ENCODE peak calls at places on chromosomes 2 and 18, in eight cellular contexts. F is transverse colon, G is GM23338, K is vagina, X is Panc1, U is HL-60, O is stomach, D is prostate gland. W is an unnamed sample. For H3K27me3, the result is how much of the 10 kb centered on the place peaks cover.

GRCh38 chr2:84946204-84947009 is 24.6 kb upstream of the KCMF1 start:
- DNase-seq in F (peak), G (no peak), K (no peak), X (peak), U (no peak), O (peak), D (no peak), W (no peak)

GRCh38 chr2:119730598-119731278 is 29.0 kb upstream of the PTPN4 start:
- DNase-seq in F (no peak), G (no peak), K (no peak), X (no peak), U (no peak), O (peak), D (no peak), W (no peak)

GRCh38 chr2:27288610-27289009 is 6.4 kb downstream of the TRIM54 start:
- DNase-seq in F (no peak), G (no peak), K (no peak), X (no peak), U (no peak), O (no peak), D (no peak), W (no peak)

GRCh38 chr2:11203480-11203879 is 48.2 kb downstream of the SLC66A3 start:
- DNase-seq in F (no peak), G (no peak), K (no peak), X (peak), U (no peak), O (no peak), D (no peak), W (no peak)

GRCh38 chr2:30588891-30589495 is 141.9 kb downstream of the LCLAT1 start:
- DNase-seq in F (no peak), G (no peak), K (no peak), X (no peak), U (no peak), O (no peak), D (no peak), W (no peak)

GRCh38 chr2:192500550-192501200 is 305.9 kb upstream of the TMEFF2 start:
- DNase-seq in F (no peak), G (no peak), K (no peak), X (no peak), U (peak), O (no peak), D (peak), W (no peak)

GRCh38 chr2:145740302-145740701 is 1220.4 kb upstream of the ZEB2 start:
- DNase-seq in F (no peak), G (no peak), K (no peak), X (no peak), U (no peak), O (no peak), D (no peak), W (no peak)

GRCh38 chr18:55096261-55097026 is 137.2 kb upstream of the CCDC68 start:
- DNase-seq in F (peak), G (peak), K (no peak), X (no peak), U (no peak), O (no peak), D (no peak), W (no peak)

GRCh38 chr2:44290271-44290670 is 15.0 kb downstream of the SLC3A1 start:
- DNase-seq in F (no peak), G (peak), K (no peak), X (no peak), U (no peak), O (no peak), D (no peak), W (no peak)

GRCh38 chr2:190653931-190654330 is 5.0 kb downstream of the NAB1 start:
- DNase-seq in F (no peak), G (no peak), K (no peak), X (no peak), U (no peak), O (no peak), D (no peak), W (no peak)

GRCh38 chr18:56995579-56996194 is 151.2 kb upstream of the BOD1L2 start:
- DNase-seq in F (no peak), G (peak), K (no peak), X (no peak), U (no peak), O (no peak), D (no peak), W (no peak)

GRCh38 chr2:129779783-129780182 is 199.7 kb upstream of the RAB6C start:
- DNase-seq in F (no peak), G (no peak), K (peak), X (no peak), U (no peak), O (no peak), D (no peak), W (peak)

GRCh38 chr18:56627991-56628390 is 10.4 kb downstream of the TXNL1 start:
- DNase-seq in F (no peak), G (no peak), K (no peak), X (no peak), U (no peak), O (no peak), D (no peak), W (no peak)

GRCh38 chr2:88697361-88698026 is 6.0 kb downstream of the RPIA start:
- DNase-seq in F (no peak), G (no peak), K (no peak), X (no peak), U (no peak), O (no peak), D (no peak), W (no peak)

GRCh38 chr2:73260338-73260984 is 23.8 kb downstream of the FBXO41 start:
- DNase-seq in F (peak), G (peak), K (no peak), X (no peak), U (peak), O (peak), D (peak), W (no peak)

GRCh38 chr2:96267159-96267971 is 1.3 kb downstream of the CIAO1 start:
- DNase-seq in F (peak), G (peak), K (no peak), X (no peak), U (no peak), O (peak), D (no peak), W (no peak)

GRCh38 chr2:170883683-170884082 is 45.4 kb upstream of the GORASP2 start:
- DNase-seq in F (no peak), G (no peak), K (no peak), X (no peak), U (no peak), O (no peak), D (no peak), W (no peak)

GRCh38 chr18:48660346-48661228 is 121.8 kb downstream of the CTIF start:
- DNase-seq in F (no peak), G (no peak), K (no peak), X (no peak), U (no peak), O (peak), D (no peak), W (no peak)

GRCh38 chr2:100397976-100398375 is 19.5 kb downstream of the CHST10 start:
- DNase-seq in F (no peak), G (no peak), K (peak), X (no peak), U (no peak), O (no peak), D (no peak), W (no peak)

GRCh38 chr2:227717687-227718567 is at the start of gene SLC19A3:
- DNase-seq in F (peak), G (peak), K (no peak), X (no peak), U (no peak), O (peak), D (peak), W (peak)

GRCh38 chr2:159228006-159228655 is 58.4 kb downstream of the WDSUB1 start:
- DNase-seq in F (no peak), G (no peak), K (no peak), X (no peak), U (no peak), O (no peak), D (no peak), W (no peak)

GRCh38 chr2:152537252-152537651 is 180.0 kb downstream of the PRPF40A start:
- DNase-seq in F (no peak), G (no peak), K (no peak), X (no peak), U (peak), O (no peak), D (no peak), W (no peak)

GRCh38 chr2:190815223-190815622 is 65.4 kb upstream of the GLS start:
- DNase-seq in F (peak), G (no peak), K (no peak), X (no peak), U (no peak), O (no peak), D (no peak), W (no peak)

GRCh38 chr2:155997538-155997937 is 335.0 kb downstream of the NR4A2 start:
- DNase-seq in F (no peak), G (no peak), K (no peak), X (no peak), U (no peak), O (no peak), D (no peak), W (no peak)

GRCh38 chr2:70767094-70767698 is 804 bp downstream of the ADD2 start:
- DNase-seq in F (no peak), G (peak), K (no peak), X (no peak), U (no peak), O (no peak), D (no peak), W (no peak)

GRCh38 chr18:46541626-46542189 is 115.3 kb downstream of the LOXHD1 start:
- DNase-seq in F (no peak), G (no peak), K (no peak), X (no peak), U (no peak), O (no peak), D (no peak), W (no peak)

GRCh38 chr2:7555260-7555659 is 638.0 kb downstream of the RNF144A start:
- DNase-seq in F (no peak), G (no peak), K (no peak), X (no peak), U (no peak), O (no peak), D (no peak), W (no peak)

GRCh38 chr2:148509703-148510036 is 134.9 kb upstream of the EPC2 start:
- DNase-seq in F (no peak), G (no peak), K (no peak), X (no peak), U (no peak), O (no peak), D (no peak), W (no peak)

GRCh38 chr2:241545523-241546473 is 12.7 kb upstream of the BOK start:
- DNase-seq in F (no peak), G (no peak), K (no peak), X (no peak), U (no peak), O (no peak), D (no peak), W (no peak)

DNA sequence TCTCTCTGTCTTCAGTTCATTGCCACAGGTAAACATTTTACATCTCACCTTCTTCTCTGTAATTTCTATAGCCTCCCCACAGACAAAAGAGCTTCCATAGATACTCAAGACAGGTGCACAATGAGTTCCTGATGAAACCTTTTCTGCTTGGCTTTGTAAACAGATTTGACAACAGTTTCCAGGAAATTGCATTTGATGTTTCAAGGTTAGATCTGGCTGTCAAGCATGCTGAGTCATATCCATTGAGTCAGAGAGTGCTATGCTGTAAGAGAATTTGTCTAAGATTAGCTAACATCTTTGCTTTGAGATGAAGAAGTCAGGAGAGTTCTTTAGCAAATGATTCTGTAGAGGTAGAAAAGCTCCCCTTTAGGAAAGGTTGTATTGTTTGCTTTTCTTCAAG is 40.6 kb upstream of the MAP2 start:
- DNase-seq in F (no peak), G (no peak), K (no peak), X (peak), U (no peak), O (no peak), D (peak), W (no peak)
- H3K27me3 ChIP-seq in F (under half), G (under half), K (under half), X (under half), U (under half), O (under half), D (under half), W (under half)

GRCh38 chr2:113218283-113219091 is 44.7 kb downstream of the PSD4 start:
- DNase-seq in F (peak), G (no peak), K (no peak), X (no peak), U (no peak), O (no peak), D (no peak), W (peak)

GRCh38 chr2:113219092-113219441 is 45.3 kb downstream of the PSD4 start:
- DNase-seq in F (no peak), G (no peak), K (no peak), X (no peak), U (no peak), O (no peak), D (no peak), W (no peak)

GRCh38 chr2:113216891-113217454 is 43.2 kb downstream of the PSD4 start:
- DNase-seq in F (no peak), G (no peak), K (no peak), X (no peak), U (no peak), O (no peak), D (no peak), W (no peak)

GRCh38 chr2:113216321-113216720 is 42.5 kb downstream of the PSD4 start:
- DNase-seq in F (no peak), G (no peak), K (no peak), X (no peak), U (no peak), O (no peak), D (no peak), W (no peak)

DNA sequence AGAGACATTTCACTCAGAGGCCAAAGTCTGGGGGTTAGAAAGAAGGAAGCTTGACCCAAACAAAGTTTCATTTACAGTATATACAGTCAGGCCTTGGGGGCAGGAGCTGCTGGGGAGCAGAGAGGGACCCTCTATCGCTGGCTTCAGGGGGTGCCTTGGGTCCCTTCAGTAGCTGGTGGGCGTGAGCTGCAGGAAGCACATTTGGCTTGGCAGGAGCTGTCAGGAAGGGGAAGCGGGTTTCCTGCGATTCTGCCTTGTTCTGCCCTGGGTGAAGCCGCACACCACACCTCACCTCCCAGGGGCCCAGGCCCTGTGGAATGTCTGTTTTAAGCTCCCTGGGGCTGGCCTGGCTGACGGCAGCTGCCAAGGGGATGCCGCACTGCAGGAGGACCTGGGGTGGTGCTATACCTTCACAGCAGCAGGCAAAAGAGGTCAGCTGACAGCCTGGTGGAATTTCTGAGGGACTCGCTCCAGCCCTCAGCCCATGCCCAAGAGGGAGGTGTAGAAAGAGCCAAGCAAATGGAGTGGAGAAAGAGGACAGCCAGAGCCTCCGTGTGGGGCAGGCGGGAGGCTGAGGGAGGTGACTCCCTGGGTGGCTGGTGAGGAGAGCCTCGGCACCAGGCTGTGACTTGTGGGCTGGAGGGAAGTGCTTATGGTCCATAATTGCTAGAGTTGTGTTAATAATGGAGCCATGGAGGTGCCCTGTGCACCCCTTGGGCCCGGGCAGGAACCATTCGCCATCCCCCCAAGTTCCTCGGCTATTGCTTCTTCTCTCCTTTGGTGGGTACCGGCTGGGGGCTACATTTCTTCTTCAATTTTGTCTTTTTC is 43.9 kb downstream of the PSD4 start:
- DNase-seq in F (no peak), G (no peak), K (no peak), X (no peak), U (no peak), O (no peak), D (no peak), W (no peak)
- H3K27ac ChIP-seq in F (peak), G (no peak), K (peak), X (no peak), U (peak), O (peak), D (no peak), W (peak)

GRCh38 chr2:28640263-28640907 is 111.2 kb upstream of the PPP1CB start:
- DNase-seq in F (no peak), G (no peak), K (no peak), X (no peak), U (no peak), O (no peak), D (no peak), W (no peak)

GRCh38 chr2:28640908-28641300 is 110.7 kb upstream of the PPP1CB start:
- DNase-seq in F (no peak), G (no peak), K (no peak), X (no peak), U (no peak), O (no peak), D (no peak), W (no peak)

GRCh38 chr2:28638102-28638501 is 113.5 kb upstream of the PPP1CB start:
- DNase-seq in F (no peak), G (no peak), K (no peak), X (no peak), U (no peak), O (no peak), D (no peak), W (no peak)

GRCh38 chr2:28639092-28639691 is 112.4 kb upstream of the PPP1CB start:
- DNase-seq in F (peak), G (no peak), K (no peak), X (no peak), U (no peak), O (no peak), D (no peak), W (no peak)

DNA sequence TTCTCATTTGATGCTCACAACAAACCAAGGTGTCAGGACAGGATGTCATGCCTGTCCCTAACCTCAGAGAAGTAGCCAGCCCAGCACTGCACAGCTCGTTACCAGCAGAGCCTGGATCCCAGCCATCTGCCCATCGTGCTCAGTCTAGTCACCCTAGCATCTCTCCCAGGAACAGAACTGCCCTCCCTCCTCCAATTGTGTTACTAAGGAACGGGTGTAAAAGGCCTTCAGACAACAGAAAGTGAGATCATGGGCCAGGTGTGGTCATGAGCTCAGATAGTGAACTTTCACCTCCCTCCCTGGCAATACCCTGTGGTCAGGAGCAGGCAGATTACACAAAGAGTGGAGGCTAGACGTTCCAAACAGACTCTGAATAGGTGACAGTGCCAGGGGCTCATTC is 111.8 kb upstream of the PPP1CB start:
- DNase-seq in F (peak), G (no peak), K (no peak), X (no peak), U (no peak), O (peak), D (no peak), W (no peak)
- TF ChIP-seq POLR2AphosphoS5 in F (peak), G (no peak), K (no peak), X (no peak), U (no peak), O (peak), D (no peak), W (no peak)

DNA sequence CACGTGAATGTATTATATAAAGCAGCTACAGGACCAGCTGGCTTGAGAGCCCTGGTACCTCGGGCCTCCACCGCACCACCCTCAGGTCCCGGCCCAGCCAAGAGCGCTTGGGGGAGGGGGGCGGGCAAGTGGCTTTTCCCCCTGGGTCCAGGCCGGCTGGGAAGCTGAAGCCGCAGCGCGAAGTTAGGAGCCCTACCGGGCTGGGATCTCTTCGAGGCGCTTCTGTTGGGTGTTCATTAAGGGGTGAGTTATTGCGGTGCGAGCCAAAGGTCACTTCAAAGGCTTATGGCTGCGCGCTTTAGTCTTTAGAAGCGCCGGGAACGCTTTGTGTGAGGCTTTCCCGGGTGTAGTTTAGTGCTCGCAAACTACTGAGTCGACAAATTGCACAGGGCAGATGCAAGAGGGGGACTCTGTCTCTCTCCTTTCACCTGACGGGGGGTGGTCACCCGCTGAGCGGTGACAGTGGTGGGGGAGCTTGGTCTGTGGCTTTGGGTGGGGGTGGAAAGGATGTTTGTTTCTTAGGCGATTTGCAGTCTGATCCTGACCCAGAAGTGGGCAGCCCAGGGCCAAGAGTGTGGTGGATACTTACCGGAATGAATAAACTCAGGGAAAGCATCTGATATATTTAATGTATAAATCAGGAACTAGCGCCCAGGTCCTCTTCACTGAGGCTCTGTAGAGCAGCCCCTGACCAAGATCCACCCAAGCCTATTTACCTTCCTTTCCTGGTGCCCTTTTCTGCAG is 6.0 kb downstream of the HOXD3 start:
- DNase-seq in F (no peak), G (peak), K (no peak), X (no peak), U (no peak), O (no peak), D (no peak), W (no peak)
- H3K27me3 ChIP-seq in F (half or more), G (half or more), K (under half), X (under half), U (half or more), O (under half), D (half or more), W (under half)

GRCh38 chr2:47080888-47081301 is 74.2 kb downstream of the STPG4 start:
- DNase-seq in F (no peak), G (no peak), K (no peak), X (no peak), U (no peak), O (no peak), D (no peak), W (no peak)

GRCh38 chr2:47078541-47079482 is 76.3 kb downstream of the STPG4 start:
- DNase-seq in F (no peak), G (no peak), K (no peak), X (no peak), U (no peak), O (no peak), D (no peak), W (no peak)

GRCh38 chr2:47077442-47078117 is 77.5 kb downstream of the STPG4 start:
- DNase-seq in F (no peak), G (peak), K (no peak), X (no peak), U (no peak), O (no peak), D (no peak), W (no peak)

GRCh38 chr2:47076586-47077441 is 78.3 kb downstream of the STPG4 start:
- DNase-seq in F (peak), G (no peak), K (no peak), X (peak), U (no peak), O (no peak), D (no peak), W (no peak)

GRCh38 chr2:47079515-47080412 is 75.3 kb downstream of the STPG4 start:
- DNase-seq in F (peak), G (no peak), K (no peak), X (no peak), U (no peak), O (no peak), D (no peak), W (no peak)
- H3K27ac ChIP-seq in F (peak), G (no peak), K (peak), X (peak), U (peak), O (no peak), D (no peak), W (peak)